ENCODE peak calls at places on chromosome 18, in six cellular contexts. F is SK-N-SH, M is GM12878, B is HepG2, G is K562, Y is H1. E is an unnamed sample.

GRCh38 chr18:49846263-49846662 is 32.9 kb upstream of the ACAA2 start:
- DNase-seq in Y (no peak), M (no peak), B (no peak), G (no peak), F (peak), E (no peak)

GRCh38 chr18:48607049-48607984 is 68.5 kb downstream of the CTIF start:
- DNase-seq in M (no peak), Y (no peak), B (peak), F (no peak), G (no peak), E (no peak)

GRCh38 chr18:31203086-31203793 is 40.6 kb upstream of the DSC1 start:
- DNase-seq in G (no peak), B (peak), M (no peak), Y (no peak), F (no peak), E (peak)

GRCh38 chr18:49371786-49372185 is 88.7 kb downstream of the DYM start:
- DNase-seq in B (no peak), F (no peak), M (no peak), G (no peak), Y (no peak), E (no peak)

GRCh38 chr18:22471546-22472131 is 53.9 kb upstream of the CTAGE1 start:
- DNase-seq in F (no peak), Y (no peak), G (no peak), M (no peak), B (no peak), E (no peak)

GRCh38 chr18:37637451-37637850 is 71.9 kb upstream of the CELF4 start:
- DNase-seq in M (no peak), B (no peak), Y (no peak), F (no peak), G (no peak), E (no peak)

GRCh38 chr18:45828917-45829811 is 3.7 kb downstream of the SIGLEC15 start:
- DNase-seq in B (no peak), G (peak), M (no peak), F (no peak), Y (peak), E (peak)

GRCh38 chr18:1078301-1078700 is 173.6 kb downstream of the ADCYAP1 start:
- DNase-seq in M (no peak), B (no peak), Y (no peak), G (no peak), F (no peak), E (no peak)

GRCh38 chr18:35041752-35042379 is 653 bp downstream of the MAPRE2 start:
- DNase-seq in M (no peak), Y (no peak), B (no peak), G (no peak), F (peak), E (no peak)
- TF ChIP-seq GABPA in M (no peak), Y (no peak), B (no peak), G (no peak), F (no peak), E (no peak)

DNA sequence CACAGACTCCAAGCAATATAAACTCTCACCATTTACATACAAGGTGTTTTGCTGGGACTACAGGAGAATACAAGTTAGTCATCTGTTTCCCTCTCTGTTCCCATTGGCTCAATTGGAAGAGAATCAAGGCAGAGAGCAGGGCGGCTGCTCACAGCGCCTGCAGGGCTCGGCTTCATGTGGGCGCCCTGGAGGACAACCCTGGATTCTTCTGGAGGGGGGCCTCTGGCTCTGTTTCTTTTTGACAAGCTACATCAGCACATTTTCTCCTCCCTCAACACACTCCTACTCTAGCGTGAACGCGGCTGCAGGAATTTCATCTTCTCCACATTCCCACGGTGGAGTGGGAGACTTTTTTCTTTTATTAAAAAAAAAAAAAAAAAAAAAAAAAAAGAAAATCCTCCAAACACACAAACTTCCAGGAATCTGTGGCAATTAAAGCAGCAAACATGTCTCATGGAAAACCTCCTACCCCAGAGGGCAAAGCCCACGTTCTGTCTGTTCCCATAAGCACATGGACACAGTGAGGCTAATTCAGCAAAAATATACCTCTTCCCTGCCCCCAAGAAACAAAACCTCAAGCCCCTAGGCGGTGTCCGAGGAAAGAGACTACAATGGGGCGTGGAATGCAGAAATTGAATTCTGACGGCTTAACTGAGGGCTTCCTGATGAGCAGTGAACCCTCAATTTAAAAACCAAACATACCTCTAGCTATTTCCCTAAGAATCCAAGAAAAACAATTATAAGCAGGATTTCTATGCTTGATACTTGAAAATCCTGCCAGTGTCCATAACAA is 50.6 kb downstream of the PARD6G start:
- DNase-seq in Y (peak), F (no peak), G (no peak), B (no peak), M (no peak), E (no peak)
- TF ChIP-seq GABPA in Y (no peak), F (no peak), G (no peak), B (no peak), M (no peak), E (no peak)

GRCh38 chr18:60322591-60322990 is 50.0 kb downstream of the MC4R start:
- DNase-seq in G (no peak), M (no peak), Y (no peak), F (no peak), B (no peak), E (no peak)

GRCh38 chr18:60329131-60329530 is 43.4 kb downstream of the MC4R start:
- DNase-seq in G (no peak), F (no peak), M (no peak), Y (no peak), B (no peak), E (no peak)

GRCh38 chr18:60331890-60332289 is 40.7 kb downstream of the MC4R start:
- DNase-seq in B (no peak), F (no peak), Y (no peak), M (no peak), G (no peak), E (no peak)

DNA sequence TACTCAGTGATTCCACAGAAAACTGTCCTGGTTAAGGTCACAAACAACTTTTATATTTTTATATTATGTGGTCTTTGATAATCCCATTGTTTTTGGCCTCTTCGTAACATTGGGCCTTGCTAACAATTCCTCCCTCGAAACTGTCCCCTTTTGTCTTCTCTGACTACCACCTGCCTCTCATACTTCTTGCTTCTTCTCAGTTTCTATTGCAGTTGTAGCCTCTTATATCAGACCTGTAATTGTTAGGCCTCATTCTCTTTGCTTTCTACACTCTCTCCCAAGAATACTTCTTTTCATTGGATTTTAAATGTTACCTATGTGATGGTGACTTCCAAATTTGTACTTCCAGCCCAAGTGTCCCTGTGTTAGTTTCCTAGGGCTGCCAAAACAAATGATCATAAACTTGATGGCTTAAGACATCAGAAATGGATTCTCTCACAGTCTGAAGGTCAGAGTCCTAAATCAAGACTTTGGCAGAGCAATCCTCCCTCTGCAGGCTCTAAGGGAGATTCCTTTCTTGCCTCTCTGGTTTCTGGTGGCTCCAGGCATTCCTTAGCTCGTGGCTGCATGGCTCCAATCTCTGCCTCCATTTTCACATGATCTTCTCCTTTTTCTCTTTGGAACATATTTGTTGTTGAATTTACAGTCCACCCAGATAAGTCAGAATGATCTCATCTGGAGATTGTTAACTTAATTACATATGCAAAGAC is 44.5 kb downstream of the MC4R start:
- DNase-seq in M (no peak), B (no peak), F (no peak), Y (no peak), G (no peak), E (no peak)
- TF ChIP-seq GABPA in M (no peak), B (no peak), F (no peak), Y (no peak), G (no peak), E (no peak)

GRCh38 chr18:26471826-26472225 is 76.5 kb downstream of the KCTD1 start:
- DNase-seq in Y (no peak), M (no peak), F (no peak), G (no peak), B (no peak), E (no peak)
- TF ChIP-seq GABPA in Y (no peak), M (no peak), F (no peak), G (no peak), B (no peak), E (no peak)

DNA sequence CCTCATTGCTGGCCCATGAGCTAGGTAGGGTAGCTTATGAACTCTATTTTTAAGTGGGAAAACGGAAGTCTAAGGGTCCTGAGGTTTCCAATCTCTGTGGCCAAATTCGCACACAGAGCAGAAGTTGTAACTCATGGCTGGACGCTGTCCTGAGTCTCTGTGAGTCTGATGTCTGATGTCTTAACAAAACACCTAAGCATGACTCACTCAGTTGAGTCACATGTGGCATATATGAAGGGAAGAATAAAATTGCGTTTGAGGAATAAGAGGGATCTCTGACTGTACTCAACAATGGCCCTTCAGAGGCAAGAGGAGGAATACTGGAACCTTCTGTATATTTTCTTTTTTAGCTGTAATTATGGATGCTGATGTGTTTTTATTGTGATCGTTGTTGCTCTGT is 569.7 kb downstream of the RIT2 start:
- DNase-seq in B (no peak), Y (no peak), M (no peak), G (no peak), F (no peak), E (no peak)
- TF ChIP-seq GABPA in B (no peak), Y (no peak), M (no peak), G (no peak), F (no peak), E (no peak)

DNA sequence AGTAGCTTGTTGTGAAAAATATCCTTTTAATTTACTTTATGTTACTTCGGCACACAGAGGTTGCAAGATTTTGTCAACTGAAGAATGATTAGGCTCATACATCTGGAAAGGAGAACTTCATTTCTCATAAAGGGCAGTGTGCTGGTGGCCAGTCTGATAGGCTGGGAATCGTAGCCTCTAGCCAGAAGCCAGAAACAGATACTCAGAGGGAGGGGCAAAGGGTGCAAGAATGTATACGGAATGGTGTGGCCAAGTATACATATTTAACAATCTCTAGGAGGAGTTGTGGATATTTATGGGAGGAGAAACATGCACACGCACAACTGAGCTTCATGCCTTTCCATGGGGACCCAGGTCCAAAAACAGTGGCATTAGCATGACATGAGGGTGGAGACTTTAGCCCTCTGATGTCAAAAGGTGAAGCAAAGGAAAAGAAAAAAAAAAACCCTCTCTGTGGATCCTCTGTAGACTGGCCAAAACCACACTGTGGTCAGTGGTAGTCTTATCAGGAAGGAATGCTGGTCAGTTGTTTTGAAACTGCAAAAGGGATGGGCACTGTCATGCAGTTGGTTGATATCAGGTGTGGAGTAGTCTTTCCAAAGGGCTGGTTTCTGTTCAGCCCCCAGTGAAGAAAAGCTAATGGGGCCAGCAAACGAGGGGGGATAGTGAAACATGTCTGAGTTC is 34.9 kb upstream of the APCDD1 start:
- DNase-seq in G (no peak), M (no peak), B (no peak), F (no peak), Y (no peak), E (no peak)
- TF ChIP-seq GABPA in G (no peak), M (no peak), B (no peak), F (no peak), Y (no peak), E (no peak)

GRCh38 chr18:69895081-69896047 is 52.3 kb downstream of the CD226 start:
- DNase-seq in F (no peak), M (no peak), G (no peak), Y (no peak), B (no peak), E (no peak)

GRCh38 chr18:69900941-69901340 is 46.7 kb downstream of the CD226 start:
- DNase-seq in B (no peak), G (no peak), F (no peak), M (no peak), Y (no peak), E (no peak)

GRCh38 chr18:69894467-69894866 is 53.2 kb downstream of the CD226 start:
- DNase-seq in F (no peak), B (no peak), G (no peak), Y (no peak), M (no peak), E (no peak)

GRCh38 chr18:69898241-69898861 is 49.3 kb downstream of the CD226 start:
- DNase-seq in M (no peak), B (peak), Y (no peak), F (no peak), G (no peak), E (no peak)

GRCh38 chr18:69897397-69898108 is 50.1 kb downstream of the CD226 start:
- DNase-seq in F (no peak), G (no peak), B (no peak), Y (no peak), M (peak), E (peak)
- TF ChIP-seq GABPA in F (no peak), G (no peak), B (no peak), Y (no peak), M (no peak), E (no peak)

DNA sequence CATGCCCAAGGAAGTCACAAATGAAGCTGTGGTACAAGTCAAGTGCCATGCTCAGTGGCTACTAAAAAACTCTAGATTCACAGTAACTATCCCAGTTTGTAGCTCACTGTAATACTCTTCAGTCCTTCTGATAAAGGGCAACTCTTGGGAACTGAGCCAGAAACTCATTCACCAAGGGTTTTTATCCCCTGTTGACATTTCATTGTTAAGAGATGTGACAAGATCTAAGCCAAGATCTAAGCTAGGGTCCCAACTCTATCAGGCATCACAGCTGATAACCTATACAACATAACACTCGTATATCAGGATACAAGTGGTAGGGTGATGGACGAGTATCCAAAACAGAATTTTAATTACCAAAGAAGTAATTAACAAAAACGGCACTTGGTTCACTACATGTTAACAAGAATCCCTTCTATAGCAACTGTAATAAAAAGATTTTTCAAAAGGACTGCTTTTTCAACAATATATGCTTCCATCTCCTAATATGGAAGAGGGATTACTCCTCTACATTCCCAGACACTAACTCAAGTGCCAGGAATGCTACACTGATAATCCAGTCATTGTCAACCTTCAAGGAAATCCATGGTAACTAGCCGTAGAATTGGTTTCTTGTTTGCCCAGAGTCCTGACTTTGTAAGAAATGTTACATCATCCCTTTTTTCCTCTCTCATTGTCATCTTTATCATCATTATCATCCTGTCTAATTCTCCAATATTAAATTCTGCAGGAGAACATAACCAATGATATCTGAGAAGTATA is 111.7 kb downstream of the CDH2 start:
- DNase-seq in M (no peak), F (no peak), B (peak), Y (no peak), G (no peak), E (no peak)
- TF ChIP-seq GABPA in M (no peak), F (no peak), B (no peak), Y (no peak), G (no peak), E (no peak)

GRCh38 chr18:54712758-54713157 is 115.5 kb upstream of the RAB27B start:
- DNase-seq in Y (no peak), F (no peak), M (no peak), G (no peak), B (no peak), E (no peak)
- TF ChIP-seq GABPA in Y (no peak), F (no peak), M (no peak), G (no peak), B (no peak), E (no peak)

E was measured in HL-60.